ENCODE peak calls at places on chromosomes 1 and 21, in five cellular contexts. One of them, this sample, is unnamed.

GRCh38 chr1:206030714-206031113 is 7.0 kb upstream of the CTSE start:
- DNase-seq in BE2C: peak
- DNase-seq in tibial artery: peak
- DNase-seq in OCI-LY7: peak
- DNase-seq in HCT116: peak
- DNase-seq in this sample: peak

GRCh38 chr1:167476061-167476460 is 42.3 kb downstream of the CD247 start:
- DNase-seq in BE2C: no peak
- DNase-seq in tibial artery: no peak
- DNase-seq in OCI-LY7: no peak
- DNase-seq in HCT116: no peak
- DNase-seq in this sample: no peak

GRCh38 chr1:234999513-234999940 is 129.1 kb downstream of the TOMM20 start:
- DNase-seq in BE2C: no peak
- DNase-seq in tibial artery: no peak
- DNase-seq in OCI-LY7: no peak
- DNase-seq in HCT116: no peak
- DNase-seq in this sample: no peak

GRCh38 chr1:121516279-121516967 is 331.6 kb downstream of the SRGAP2C start:
- DNase-seq in BE2C: no peak
- DNase-seq in tibial artery: peak
- DNase-seq in OCI-LY7: peak
- DNase-seq in HCT116: no peak
- DNase-seq in this sample: no peak

GRCh38 chr1:217048104-217048707 is 325.0 kb upstream of the ESRRG start:
- DNase-seq in BE2C: peak
- DNase-seq in tibial artery: no peak
- DNase-seq in OCI-LY7: peak
- DNase-seq in HCT116: no peak
- DNase-seq in this sample: peak

GRCh38 chr1:24437631-24438396 is 22.2 kb downstream of the NIPAL3 start:
- DNase-seq in BE2C: no peak
- DNase-seq in tibial artery: no peak
- DNase-seq in OCI-LY7: no peak
- DNase-seq in HCT116: no peak
- DNase-seq in this sample: no peak

GRCh38 chr1:188023206-188023605 is 1194.5 kb downstream of the PLA2G4A start:
- DNase-seq in BE2C: no peak
- DNase-seq in tibial artery: no peak
- DNase-seq in OCI-LY7: no peak
- DNase-seq in HCT116: no peak
- DNase-seq in this sample: no peak

GRCh38 chr1:177754607-177755006 is 215.3 kb downstream of the SEC16B start:
- DNase-seq in BE2C: no peak
- DNase-seq in tibial artery: no peak
- DNase-seq in OCI-LY7: no peak
- DNase-seq in HCT116: no peak
- DNase-seq in this sample: no peak

GRCh38 chr1:210360852-210361477 is 32.3 kb downstream of the HHAT start:
- DNase-seq in BE2C: no peak
- DNase-seq in tibial artery: no peak
- DNase-seq in OCI-LY7: peak
- DNase-seq in HCT116: peak
- DNase-seq in this sample: no peak

GRCh38 chr1:147504801-147505303 is 36.4 kb upstream of the BCL9 start:
- DNase-seq in BE2C: peak
- DNase-seq in tibial artery: no peak
- DNase-seq in OCI-LY7: no peak
- DNase-seq in HCT116: no peak
- DNase-seq in this sample: peak

GRCh38 chr21:32403201-32403701 is 9.3 kb upstream of the EVA1C start:
- DNase-seq in BE2C: peak
- DNase-seq in tibial artery: peak
- DNase-seq in OCI-LY7: peak
- DNase-seq in HCT116: no peak
- DNase-seq in this sample: peak

GRCh38 chr1:230407351-230407750 is 18.8 kb downstream of the PGBD5 start:
- DNase-seq in BE2C: no peak
- DNase-seq in tibial artery: no peak
- DNase-seq in OCI-LY7: no peak
- DNase-seq in HCT116: no peak
- DNase-seq in this sample: no peak

GRCh38 chr1:227774721-227775665 is 39.8 kb downstream of the SNAP47 start:
- DNase-seq in BE2C: no peak
- DNase-seq in tibial artery: no peak
- DNase-seq in OCI-LY7: no peak
- DNase-seq in HCT116: no peak
- DNase-seq in this sample: no peak

GRCh38 chr1:228280106-228280901 is 72.5 kb downstream of the OBSCN start:
- DNase-seq in BE2C: peak
- DNase-seq in tibial artery: no peak
- DNase-seq in OCI-LY7: no peak
- DNase-seq in HCT116: no peak
- DNase-seq in this sample: no peak

GRCh38 chr1:33338495-33339211 is 17.8 kb upstream of the A3GALT2 start:
- DNase-seq in BE2C: no peak
- DNase-seq in tibial artery: peak
- DNase-seq in OCI-LY7: no peak
- DNase-seq in HCT116: no peak
- DNase-seq in this sample: no peak

GRCh38 chr1:30656171-30656940 is 67.0 kb downstream of the MATN1 start:
- DNase-seq in BE2C: no peak
- DNase-seq in tibial artery: no peak
- DNase-seq in OCI-LY7: no peak
- DNase-seq in HCT116: no peak
- DNase-seq in this sample: no peak

GRCh38 chr1:19960621-19961020 is 18.8 kb downstream of the PLA2G2A start:
- DNase-seq in BE2C: no peak
- DNase-seq in tibial artery: no peak
- DNase-seq in OCI-LY7: peak
- DNase-seq in HCT116: no peak
- DNase-seq in this sample: no peak

GRCh38 chr1:240363315-240363714 is 248.6 kb downstream of the GREM2 start:
- DNase-seq in BE2C: no peak
- DNase-seq in tibial artery: no peak
- DNase-seq in OCI-LY7: no peak
- DNase-seq in HCT116: no peak
- DNase-seq in this sample: no peak

GRCh38 chr1:236282159-236282716 is 480 bp upstream of the ERO1B start:
- DNase-seq in BE2C: no peak
- DNase-seq in tibial artery: peak
- DNase-seq in OCI-LY7: peak
- DNase-seq in HCT116: no peak
- DNase-seq in this sample: no peak

GRCh38 chr1:95384570-95384969 is 150.6 kb downstream of the RWDD3 start:
- DNase-seq in BE2C: no peak
- DNase-seq in tibial artery: no peak
- DNase-seq in OCI-LY7: peak
- DNase-seq in HCT116: no peak
- DNase-seq in this sample: peak

GRCh38 chr1:1119272-1119890 is 3.5 kb upstream of the C1orf159 start:
- DNase-seq in BE2C: no peak
- DNase-seq in tibial artery: peak
- DNase-seq in OCI-LY7: no peak
- DNase-seq in HCT116: no peak
- DNase-seq in this sample: no peak

GRCh38 chr1:234093741-234094140 is 189.3 kb downstream of the SLC35F3 start:
- DNase-seq in BE2C: no peak
- DNase-seq in tibial artery: peak
- DNase-seq in OCI-LY7: no peak
- DNase-seq in HCT116: no peak
- DNase-seq in this sample: no peak

GRCh38 chr1:163824006-163824405 is 502.3 kb downstream of the NUF2 start:
- DNase-seq in BE2C: no peak
- DNase-seq in tibial artery: no peak
- DNase-seq in OCI-LY7: no peak
- DNase-seq in HCT116: no peak
- DNase-seq in this sample: no peak

GRCh38 chr1:14913475-14914155 is 239.9 kb upstream of the TMEM51 start:
- DNase-seq in BE2C: no peak
- DNase-seq in tibial artery: no peak
- DNase-seq in OCI-LY7: peak
- DNase-seq in HCT116: no peak
- DNase-seq in this sample: peak

GRCh38 chr1:231694081-231694443 is 67.5 kb downstream of the DISC1 start:
- DNase-seq in BE2C: no peak
- DNase-seq in tibial artery: no peak
- DNase-seq in OCI-LY7: no peak
- DNase-seq in HCT116: no peak
- DNase-seq in this sample: no peak

GRCh38 chr1:231688989-231689388 is 62.4 kb downstream of the DISC1 start:
- DNase-seq in BE2C: no peak
- DNase-seq in tibial artery: no peak
- DNase-seq in OCI-LY7: no peak
- DNase-seq in HCT116: no peak
- DNase-seq in this sample: no peak

GRCh38 chr1:231690072-231690471 is 63.5 kb downstream of the DISC1 start:
- DNase-seq in BE2C: no peak
- DNase-seq in tibial artery: no peak
- DNase-seq in OCI-LY7: no peak
- DNase-seq in HCT116: no peak
- DNase-seq in this sample: no peak

GRCh38 chr1:231693361-231694080 is 66.9 kb downstream of the DISC1 start:
- DNase-seq in BE2C: no peak
- DNase-seq in tibial artery: no peak
- DNase-seq in OCI-LY7: no peak
- DNase-seq in HCT116: no peak
- DNase-seq in this sample: no peak

GRCh38 chr1:231691618-231692259 is 65.1 kb downstream of the DISC1 start:
- DNase-seq in BE2C: peak
- DNase-seq in tibial artery: no peak
- DNase-seq in OCI-LY7: no peak
- DNase-seq in HCT116: peak
- DNase-seq in this sample: peak
- TF ChIP-seq CTCF in BE2C: peak
- TF ChIP-seq CTCF in tibial artery: peak
- TF ChIP-seq CTCF in OCI-LY7: no peak
- TF ChIP-seq CTCF in HCT116: peak
- TF ChIP-seq CTCF in this sample: peak

DNA sequence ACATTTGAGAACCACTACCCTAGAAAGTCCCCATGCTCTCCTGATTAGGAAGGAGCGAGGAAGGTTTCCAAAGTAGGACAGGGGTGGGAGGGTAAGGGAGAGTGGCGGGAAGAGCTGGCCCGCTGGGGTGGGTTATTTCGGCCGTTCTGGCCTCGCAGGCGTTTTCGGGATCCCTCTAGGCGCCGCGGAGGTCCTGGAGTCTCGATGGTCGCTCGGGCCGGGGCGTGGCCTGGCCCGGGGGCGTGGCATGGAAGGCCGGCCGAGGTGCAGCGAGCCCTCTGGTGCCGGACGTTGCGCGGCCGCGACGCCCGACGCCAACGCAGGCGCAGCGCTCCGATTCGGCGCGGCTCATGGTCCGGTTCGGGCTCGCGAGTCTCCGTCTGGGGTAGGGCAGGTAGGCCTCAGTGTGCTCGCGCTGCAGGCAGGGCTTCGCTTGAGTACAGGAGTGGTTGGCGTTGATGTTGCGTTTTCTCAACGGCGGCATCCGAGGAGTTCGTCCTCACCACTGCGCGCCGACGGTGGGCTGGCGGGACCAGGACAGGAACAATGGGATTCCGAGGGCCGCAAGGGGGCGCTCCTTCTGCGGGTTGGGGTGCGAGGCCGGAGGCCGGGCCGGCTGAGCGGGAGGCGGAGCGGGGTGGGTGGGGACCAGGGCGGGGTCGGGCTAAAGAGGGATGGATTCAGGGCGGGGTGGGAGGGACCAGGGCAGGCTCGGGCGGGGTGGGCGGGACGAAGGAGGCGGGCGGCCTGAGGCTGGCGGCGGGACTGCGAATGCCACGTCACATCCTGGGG is at the start of gene PGBD2:
- DNase-seq in BE2C: peak
- DNase-seq in tibial artery: peak
- DNase-seq in OCI-LY7: peak
- DNase-seq in HCT116: peak
- DNase-seq in this sample: peak
- TF ChIP-seq CTCF in BE2C: peak
- TF ChIP-seq CTCF in tibial artery: peak
- TF ChIP-seq CTCF in OCI-LY7: peak
- TF ChIP-seq CTCF in HCT116: peak
- TF ChIP-seq CTCF in this sample: peak

GRCh38 chr1:116255933-116256649 is 117.0 kb upstream of the ATP1A1 start:
- DNase-seq in BE2C: no peak
- DNase-seq in tibial artery: no peak
- DNase-seq in OCI-LY7: peak
- DNase-seq in HCT116: no peak
- DNase-seq in this sample: no peak
- TF ChIP-seq CTCF in BE2C: no peak
- TF ChIP-seq CTCF in tibial artery: no peak
- TF ChIP-seq CTCF in OCI-LY7: no peak
- TF ChIP-seq CTCF in HCT116: no peak
- TF ChIP-seq CTCF in this sample: no peak

DNA sequence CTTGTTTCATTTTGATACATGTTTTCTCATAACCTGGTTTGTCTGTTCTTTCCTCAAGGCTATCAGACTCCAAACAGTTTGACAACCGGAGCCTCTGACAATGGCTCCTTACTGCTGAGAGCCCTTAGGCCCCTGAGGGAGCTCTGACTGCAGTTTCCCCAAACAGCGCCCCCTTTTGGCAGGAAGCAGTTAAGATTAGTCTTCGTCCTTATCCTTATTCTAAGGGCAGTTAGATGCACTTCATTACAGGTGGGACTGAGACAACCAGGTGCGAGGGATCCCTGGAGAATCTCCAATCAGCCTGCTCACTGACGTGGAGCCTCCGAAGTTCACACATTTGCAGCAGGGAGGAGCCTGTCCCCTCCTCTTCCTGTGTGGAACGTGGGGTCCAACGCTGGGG is 393.1 kb downstream of the BRINP3 start:
- DNase-seq in BE2C: peak
- DNase-seq in tibial artery: no peak
- DNase-seq in OCI-LY7: peak
- DNase-seq in HCT116: peak
- DNase-seq in this sample: peak
- TF ChIP-seq CTCF in BE2C: peak
- TF ChIP-seq CTCF in tibial artery: no peak
- TF ChIP-seq CTCF in OCI-LY7: peak
- TF ChIP-seq CTCF in HCT116: no peak
- TF ChIP-seq CTCF in this sample: peak

GRCh38 chr1:15975358-15975804 is 520 bp downstream of the ZBTB17 start:
- DNase-seq in BE2C: peak
- DNase-seq in tibial artery: no peak
- DNase-seq in OCI-LY7: peak
- DNase-seq in HCT116: no peak
- DNase-seq in this sample: peak
- TF ChIP-seq CTCF in BE2C: no peak
- TF ChIP-seq CTCF in tibial artery: no peak
- TF ChIP-seq CTCF in OCI-LY7: peak
- TF ChIP-seq CTCF in HCT116: no peak
- TF ChIP-seq CTCF in this sample: no peak

GRCh38 chr1:201229771-201230635 is 39.4 kb downstream of the IGFN1 start:
- DNase-seq in BE2C: no peak
- DNase-seq in tibial artery: no peak
- DNase-seq in OCI-LY7: no peak
- DNase-seq in HCT116: peak
- DNase-seq in this sample: no peak
- TF ChIP-seq CTCF in BE2C: no peak
- TF ChIP-seq CTCF in tibial artery: no peak
- TF ChIP-seq CTCF in OCI-LY7: no peak
- TF ChIP-seq CTCF in HCT116: peak
- TF ChIP-seq CTCF in this sample: no peak